ENCODE peak calls at places on chromosomes 3 and 15, in eight cellular contexts. One of them, this sample, is unnamed. For H3K4me1, the result is how much of the 10 kb centered on the place peaks cover.

GRCh38 chr3:150602426-150603089 is 563 bp upstream of the SELENOT start:
- DNase-seq in right lobe of liver: no peak
- DNase-seq in uterus: no peak
- DNase-seq in ovary: no peak
- DNase-seq in IMR-90: no peak
- DNase-seq in upper lobe of left lung: no peak
- DNase-seq in breast epithelium: no peak
- DNase-seq in adrenal gland: no peak
- DNase-seq in this sample: no peak

GRCh38 chr3:58998476-58999117 is 51.2 kb downstream of the CFAP20DC start:
- DNase-seq in ovary: no peak
- DNase-seq in IMR-90: peak
- DNase-seq in adrenal gland: no peak
- DNase-seq in uterus: no peak
- DNase-seq in upper lobe of left lung: no peak
- DNase-seq in breast epithelium: no peak
- DNase-seq in right lobe of liver: no peak
- DNase-seq in this sample: no peak

GRCh38 chr15:71202712-71203111 is 87.4 kb downstream of the THSD4 start:
- DNase-seq in upper lobe of left lung: no peak
- DNase-seq in breast epithelium: no peak
- DNase-seq in right lobe of liver: no peak
- DNase-seq in IMR-90: no peak
- DNase-seq in adrenal gland: peak
- DNase-seq in uterus: no peak
- DNase-seq in ovary: no peak
- DNase-seq in this sample: no peak

GRCh38 chr3:120169407-120169806 is 75.2 kb upstream of the GSK3B start:
- DNase-seq in uterus: no peak
- DNase-seq in IMR-90: no peak
- DNase-seq in upper lobe of left lung: no peak
- DNase-seq in ovary: no peak
- DNase-seq in breast epithelium: no peak
- DNase-seq in adrenal gland: no peak
- DNase-seq in right lobe of liver: no peak
- DNase-seq in this sample: no peak

GRCh38 chr15:25830844-25831443 is 32.2 kb downstream of the ATP10A start:
- DNase-seq in right lobe of liver: no peak
- DNase-seq in IMR-90: peak
- DNase-seq in upper lobe of left lung: no peak
- DNase-seq in breast epithelium: peak
- DNase-seq in ovary: peak
- DNase-seq in uterus: peak
- DNase-seq in adrenal gland: no peak
- DNase-seq in this sample: no peak

GRCh38 chr15:101399431-101399830 is 90.1 kb downstream of the PCSK6 start:
- DNase-seq in IMR-90: no peak
- DNase-seq in upper lobe of left lung: no peak
- DNase-seq in right lobe of liver: no peak
- DNase-seq in breast epithelium: no peak
- DNase-seq in adrenal gland: no peak
- DNase-seq in ovary: no peak
- DNase-seq in uterus: no peak
- DNase-seq in this sample: no peak

GRCh38 chr3:4703054-4703480 is 209.9 kb downstream of the ITPR1 start:
- DNase-seq in breast epithelium: no peak
- DNase-seq in ovary: no peak
- DNase-seq in IMR-90: peak
- DNase-seq in adrenal gland: peak
- DNase-seq in uterus: no peak
- DNase-seq in upper lobe of left lung: no peak
- DNase-seq in right lobe of liver: no peak
- DNase-seq in this sample: no peak

GRCh38 chr3:116423365-116423764 is 21.9 kb downstream of the LSAMP start:
- DNase-seq in ovary: no peak
- DNase-seq in right lobe of liver: no peak
- DNase-seq in upper lobe of left lung: no peak
- DNase-seq in adrenal gland: no peak
- DNase-seq in uterus: no peak
- DNase-seq in IMR-90: peak
- DNase-seq in breast epithelium: no peak
- DNase-seq in this sample: no peak

GRCh38 chr3:50088725-50089602 is at the start of gene RBM5:
- DNase-seq in ovary: peak
- DNase-seq in adrenal gland: peak
- DNase-seq in right lobe of liver: peak
- DNase-seq in IMR-90: peak
- DNase-seq in upper lobe of left lung: peak
- DNase-seq in breast epithelium: peak
- DNase-seq in uterus: peak
- DNase-seq in this sample: peak
- TF ChIP-seq POLR2A in ovary: peak
- TF ChIP-seq POLR2A in adrenal gland: peak
- TF ChIP-seq POLR2A in right lobe of liver: peak
- TF ChIP-seq POLR2A in IMR-90: peak
- TF ChIP-seq POLR2A in upper lobe of left lung: peak
- TF ChIP-seq POLR2A in breast epithelium: peak
- TF ChIP-seq POLR2A in uterus: peak
- TF ChIP-seq POLR2A in this sample: peak

DNA sequence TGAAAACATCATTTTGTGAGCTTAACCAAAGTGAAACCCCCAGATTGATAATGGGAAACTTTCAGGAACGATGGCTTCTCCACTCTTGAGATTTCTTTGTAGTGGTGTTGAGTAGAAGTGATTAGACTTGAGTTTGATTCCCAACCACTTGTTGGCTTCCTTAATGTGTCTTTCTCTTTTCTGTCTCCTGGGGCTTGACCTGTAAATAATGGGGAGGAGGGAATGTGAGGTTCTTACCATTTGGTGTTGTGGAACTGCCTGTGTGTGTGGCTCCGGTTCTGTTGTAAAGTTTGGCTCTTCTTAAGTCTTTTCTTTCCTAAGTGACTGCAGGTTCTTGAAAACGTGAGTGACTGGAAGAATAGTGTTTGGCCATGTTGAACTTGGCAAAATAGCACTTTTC is 2.7 kb downstream of the CDV3 start:
- DNase-seq in breast epithelium: no peak
- DNase-seq in IMR-90: no peak
- DNase-seq in right lobe of liver: no peak
- DNase-seq in adrenal gland: no peak
- DNase-seq in upper lobe of left lung: no peak
- DNase-seq in ovary: no peak
- DNase-seq in uterus: no peak
- DNase-seq in this sample: no peak
- H3K4me1 ChIP-seq in breast epithelium: under half
- H3K4me1 ChIP-seq in IMR-90: under half
- H3K4me1 ChIP-seq in right lobe of liver: under half
- H3K4me1 ChIP-seq in adrenal gland: half or more
- H3K4me1 ChIP-seq in upper lobe of left lung: half or more
- H3K4me1 ChIP-seq in ovary: under half
- H3K4me1 ChIP-seq in uterus: under half
- H3K4me1 ChIP-seq in this sample: under half

GRCh38 chr15:75452364-75452967 is 976 bp upstream of the SIN3A start:
- DNase-seq in adrenal gland: peak
- DNase-seq in ovary: peak
- DNase-seq in IMR-90: peak
- DNase-seq in upper lobe of left lung: peak
- DNase-seq in uterus: peak
- DNase-seq in right lobe of liver: peak
- DNase-seq in breast epithelium: peak
- DNase-seq in this sample: peak
- TF ChIP-seq POLR2A in adrenal gland: no peak
- TF ChIP-seq POLR2A in ovary: no peak
- TF ChIP-seq POLR2A in IMR-90: peak
- TF ChIP-seq POLR2A in upper lobe of left lung: no peak
- TF ChIP-seq POLR2A in uterus: no peak
- TF ChIP-seq POLR2A in right lobe of liver: peak
- TF ChIP-seq POLR2A in breast epithelium: peak
- TF ChIP-seq POLR2A in this sample: peak

DNA sequence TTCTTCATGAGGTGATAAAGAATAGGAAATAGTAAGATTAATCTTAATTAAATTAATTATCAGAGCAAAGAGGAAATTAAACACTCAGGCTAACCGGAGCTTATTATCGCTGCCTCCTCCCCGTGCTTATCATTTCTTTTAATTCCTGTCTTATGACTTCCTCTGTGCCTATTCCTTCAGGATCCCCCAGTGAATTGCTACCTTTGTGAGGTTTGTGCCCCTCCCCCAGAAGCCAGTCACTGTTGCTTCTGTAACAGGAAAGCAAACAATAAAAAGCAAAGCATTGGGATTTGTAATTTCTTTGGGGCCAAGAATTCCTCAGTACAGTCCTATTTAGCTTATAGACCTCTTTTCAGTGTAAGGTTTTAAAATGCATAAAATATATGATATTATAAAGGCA is 164.5 kb downstream of the CADPS start:
- DNase-seq in upper lobe of left lung: no peak
- DNase-seq in IMR-90: no peak
- DNase-seq in right lobe of liver: no peak
- DNase-seq in uterus: no peak
- DNase-seq in breast epithelium: no peak
- DNase-seq in adrenal gland: no peak
- DNase-seq in ovary: no peak
- DNase-seq in this sample: no peak
- H3K4me1 ChIP-seq in upper lobe of left lung: under half
- H3K4me1 ChIP-seq in IMR-90: under half
- H3K4me1 ChIP-seq in right lobe of liver: under half
- H3K4me1 ChIP-seq in uterus: under half
- H3K4me1 ChIP-seq in breast epithelium: under half
- H3K4me1 ChIP-seq in adrenal gland: under half
- H3K4me1 ChIP-seq in ovary: under half
- H3K4me1 ChIP-seq in this sample: under half

DNA sequence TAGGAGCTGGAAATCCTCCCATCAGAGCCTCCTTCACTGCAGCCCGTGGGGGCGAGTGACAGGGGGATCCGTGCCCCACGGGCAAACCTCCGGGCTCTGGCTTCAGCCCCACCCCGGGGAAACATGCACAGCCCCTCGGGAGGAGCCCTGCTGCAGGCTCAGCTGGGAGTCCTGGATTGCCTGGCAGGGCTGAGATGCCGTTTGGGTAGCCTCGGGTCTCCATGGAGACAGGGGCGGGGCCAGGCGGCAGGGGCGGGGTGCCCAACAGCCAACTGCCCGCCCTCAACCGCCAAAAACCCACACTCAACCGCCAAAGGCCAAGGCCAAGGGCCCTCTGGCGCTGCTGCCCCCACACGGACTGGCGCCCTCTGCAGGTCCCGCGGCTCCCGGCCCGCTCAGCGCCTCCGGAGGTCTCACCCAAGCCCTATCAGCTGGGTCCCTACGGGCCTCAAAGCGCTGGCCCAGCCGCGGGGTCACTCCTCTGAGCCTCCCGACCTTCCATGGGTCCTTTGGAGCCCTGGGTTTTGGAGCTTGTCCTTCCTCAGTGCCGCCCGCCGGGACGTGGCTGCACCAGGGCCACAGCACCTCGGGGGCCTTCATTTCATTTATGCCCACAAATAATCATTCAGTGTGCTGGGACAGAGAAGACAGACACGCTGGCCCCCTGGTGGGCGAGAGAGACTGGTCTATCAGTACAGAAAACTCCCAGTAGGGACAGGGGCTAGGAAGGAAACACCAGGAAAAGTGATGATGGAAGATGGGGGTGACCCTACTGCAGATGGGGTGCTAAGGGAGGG is 33.5 kb upstream of the ACAD9 start:
- DNase-seq in adrenal gland: peak
- DNase-seq in breast epithelium: peak
- DNase-seq in ovary: peak
- DNase-seq in right lobe of liver: peak
- DNase-seq in uterus: peak
- DNase-seq in upper lobe of left lung: peak
- DNase-seq in IMR-90: peak
- DNase-seq in this sample: peak
- TF ChIP-seq POLR2A in adrenal gland: no peak
- TF ChIP-seq POLR2A in breast epithelium: no peak
- TF ChIP-seq POLR2A in ovary: no peak
- TF ChIP-seq POLR2A in right lobe of liver: no peak
- TF ChIP-seq POLR2A in uterus: no peak
- TF ChIP-seq POLR2A in upper lobe of left lung: no peak
- TF ChIP-seq POLR2A in IMR-90: no peak
- TF ChIP-seq POLR2A in this sample: no peak

DNA sequence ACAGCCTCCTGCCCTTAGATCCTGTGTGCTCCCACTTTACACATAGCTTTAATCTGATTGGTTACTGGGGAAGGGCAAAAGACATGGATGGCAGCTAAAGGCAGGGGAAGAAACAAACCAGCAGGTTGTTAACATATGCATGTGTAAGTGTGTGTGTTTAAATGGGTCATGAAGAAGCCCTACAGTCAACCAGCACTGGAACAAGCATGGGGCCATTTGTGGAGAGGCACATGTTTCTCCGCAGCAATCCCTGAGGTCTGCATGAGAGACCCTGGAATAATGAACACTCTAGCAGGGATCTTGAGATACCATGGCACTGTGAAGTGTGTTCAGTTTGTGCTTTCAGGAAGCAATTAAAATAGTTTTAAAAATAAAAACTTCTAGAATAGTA is 6.0 kb downstream of the KLF13 start:
- DNase-seq in breast epithelium: no peak
- DNase-seq in upper lobe of left lung: no peak
- DNase-seq in adrenal gland: no peak
- DNase-seq in uterus: no peak
- DNase-seq in right lobe of liver: no peak
- DNase-seq in IMR-90: no peak
- DNase-seq in ovary: no peak
- DNase-seq in this sample: no peak
- H3K4me1 ChIP-seq in breast epithelium: under half
- H3K4me1 ChIP-seq in upper lobe of left lung: half or more
- H3K4me1 ChIP-seq in adrenal gland: half or more
- H3K4me1 ChIP-seq in uterus: under half
- H3K4me1 ChIP-seq in right lobe of liver: half or more
- H3K4me1 ChIP-seq in IMR-90: under half
- H3K4me1 ChIP-seq in ovary: under half
- H3K4me1 ChIP-seq in this sample: under half